ENCODE peak calls at places on chromosome 11, in four cellular contexts. One of them, this sample, is unnamed.

GRCh38 chr11:60657880-60658279 is 41.5 kb upstream of the MS4A8 start:
- DNase-seq in HCT116: no peak
- DNase-seq in PC-3: no peak
- DNase-seq in astrocyte: no peak
- DNase-seq in this sample: no peak

GRCh38 chr11:92296138-92296515 is 71.5 kb downstream of the FAT3 start:
- DNase-seq in HCT116: no peak
- DNase-seq in PC-3: peak
- DNase-seq in astrocyte: peak
- DNase-seq in this sample: no peak

GRCh38 chr11:44894217-44894617 is 56.5 kb downstream of the TP53I11 start:
- DNase-seq in HCT116: peak
- DNase-seq in PC-3: peak
- DNase-seq in astrocyte: peak
- DNase-seq in this sample: peak

GRCh38 chr11:94519478-94520084 is 7.3 kb downstream of the C11orf97 start:
- DNase-seq in HCT116: peak
- DNase-seq in PC-3: peak
- DNase-seq in astrocyte: no peak
- DNase-seq in this sample: no peak

GRCh38 chr11:100619484-100619883 is 67.6 kb upstream of the ARHGAP42 start:
- DNase-seq in HCT116: no peak
- DNase-seq in PC-3: peak
- DNase-seq in astrocyte: peak
- DNase-seq in this sample: no peak

GRCh38 chr11:74262725-74263124 is 48.7 kb downstream of the P4HA3 start:
- DNase-seq in HCT116: no peak
- DNase-seq in PC-3: no peak
- DNase-seq in astrocyte: no peak
- DNase-seq in this sample: no peak

GRCh38 chr11:121665211-121665838 is 212.6 kb upstream of the SORL1-AS1 start:
- DNase-seq in HCT116: no peak
- DNase-seq in PC-3: no peak
- DNase-seq in astrocyte: no peak
- DNase-seq in this sample: no peak

GRCh38 chr11:76005746-76006145 is 190.7 kb downstream of the UVRAG start:
- DNase-seq in HCT116: no peak
- DNase-seq in PC-3: peak
- DNase-seq in astrocyte: peak
- DNase-seq in this sample: no peak

GRCh38 chr11:10390375-10390774 is 64.7 kb upstream of the AMPD3 start:
- DNase-seq in HCT116: no peak
- DNase-seq in PC-3: peak
- DNase-seq in astrocyte: no peak
- DNase-seq in this sample: no peak

GRCh38 chr11:8932564-8933180 is at the start of gene C11orf16:
- DNase-seq in HCT116: no peak
- DNase-seq in PC-3: no peak
- DNase-seq in astrocyte: no peak
- DNase-seq in this sample: no peak

GRCh38 chr11:59187587-59187986 is 15.7 kb downstream of the DTX4 start:
- DNase-seq in HCT116: no peak
- DNase-seq in PC-3: no peak
- DNase-seq in astrocyte: no peak
- DNase-seq in this sample: no peak

GRCh38 chr11:68842427-68843051 is 823 bp upstream of the CPT1A start:
- DNase-seq in HCT116: no peak
- DNase-seq in PC-3: no peak
- DNase-seq in astrocyte: no peak
- DNase-seq in this sample: no peak

GRCh38 chr11:68841718-68842426 is at the start of gene CPT1A:
- DNase-seq in HCT116: no peak
- DNase-seq in PC-3: peak
- DNase-seq in astrocyte: peak
- DNase-seq in this sample: peak

GRCh38 chr11:68843703-68844312 is 2.1 kb upstream of the CPT1A start:
- DNase-seq in HCT116: peak
- DNase-seq in PC-3: peak
- DNase-seq in astrocyte: peak
- DNase-seq in this sample: peak

GRCh38 chr11:68844376-68844775 is 2.7 kb upstream of the CPT1A start:
- DNase-seq in HCT116: no peak
- DNase-seq in PC-3: no peak
- DNase-seq in astrocyte: no peak
- DNase-seq in this sample: no peak

GRCh38 chr11:68843052-68843561 is 1.4 kb upstream of the CPT1A start:
- DNase-seq in HCT116: no peak
- DNase-seq in PC-3: no peak
- DNase-seq in astrocyte: no peak
- DNase-seq in this sample: peak
- H3K9ac ChIP-seq in HCT116: no peak
- H3K9ac ChIP-seq in PC-3: no peak
- H3K9ac ChIP-seq in astrocyte: peak
- H3K9ac ChIP-seq in this sample: peak

DNA sequence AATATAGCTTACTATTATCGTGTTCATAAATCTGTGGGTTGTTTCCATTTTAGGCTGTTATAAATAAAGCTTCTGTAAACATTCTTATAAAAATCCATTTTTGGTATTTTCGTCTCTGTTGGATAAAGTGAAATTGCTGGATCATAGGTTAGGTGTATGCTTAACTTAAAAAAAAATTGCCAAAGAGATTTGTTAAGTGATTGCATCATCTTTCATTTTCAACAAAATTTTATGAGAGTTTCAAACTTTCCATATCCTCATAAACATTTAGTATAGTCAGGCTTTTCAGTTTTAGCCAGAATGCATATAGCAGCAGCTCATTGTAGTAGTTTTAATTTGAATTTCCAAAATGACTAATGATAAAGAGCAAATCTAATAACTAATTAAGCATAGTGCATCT is 146.7 kb upstream of the CNTN5 start:
- DNase-seq in HCT116: no peak
- DNase-seq in PC-3: no peak
- DNase-seq in astrocyte: no peak
- DNase-seq in this sample: no peak
- TF ChIP-seq EZH2 in HCT116: no peak
- TF ChIP-seq EZH2 in PC-3: no peak
- TF ChIP-seq EZH2 in astrocyte: no peak
- TF ChIP-seq EZH2 in this sample: no peak

GRCh38 chr11:123386746-123387510 is 43.1 kb upstream of the GRAMD1B start:
- DNase-seq in HCT116: no peak
- DNase-seq in PC-3: no peak
- DNase-seq in astrocyte: peak
- DNase-seq in this sample: no peak
- H3K9ac ChIP-seq in HCT116: no peak
- H3K9ac ChIP-seq in PC-3: no peak
- H3K9ac ChIP-seq in astrocyte: no peak
- H3K9ac ChIP-seq in this sample: no peak

GRCh38 chr11:64291746-64292457 is 800 bp downstream of the KCNK4 start:
- DNase-seq in HCT116: no peak
- DNase-seq in PC-3: no peak
- DNase-seq in astrocyte: no peak
- DNase-seq in this sample: no peak

GRCh38 chr11:64289011-64289564 is 2.0 kb upstream of the KCNK4 start:
- DNase-seq in HCT116: no peak
- DNase-seq in PC-3: no peak
- DNase-seq in astrocyte: no peak
- DNase-seq in this sample: no peak

GRCh38 chr11:64292458-64293254 is 1.6 kb downstream of the KCNK4 start:
- DNase-seq in HCT116: no peak
- DNase-seq in PC-3: no peak
- DNase-seq in astrocyte: no peak
- DNase-seq in this sample: no peak

GRCh38 chr11:64290352-64290751 is 750 bp upstream of the KCNK4 start:
- DNase-seq in HCT116: no peak
- DNase-seq in PC-3: no peak
- DNase-seq in astrocyte: no peak
- DNase-seq in this sample: no peak

GRCh38 chr11:64290894-64291745 is at the start of gene KCNK4:
- DNase-seq in HCT116: no peak
- DNase-seq in PC-3: no peak
- DNase-seq in astrocyte: no peak
- DNase-seq in this sample: no peak
- TF ChIP-seq EZH2 in HCT116: no peak
- TF ChIP-seq EZH2 in PC-3: no peak
- TF ChIP-seq EZH2 in astrocyte: peak
- TF ChIP-seq EZH2 in this sample: no peak

DNA sequence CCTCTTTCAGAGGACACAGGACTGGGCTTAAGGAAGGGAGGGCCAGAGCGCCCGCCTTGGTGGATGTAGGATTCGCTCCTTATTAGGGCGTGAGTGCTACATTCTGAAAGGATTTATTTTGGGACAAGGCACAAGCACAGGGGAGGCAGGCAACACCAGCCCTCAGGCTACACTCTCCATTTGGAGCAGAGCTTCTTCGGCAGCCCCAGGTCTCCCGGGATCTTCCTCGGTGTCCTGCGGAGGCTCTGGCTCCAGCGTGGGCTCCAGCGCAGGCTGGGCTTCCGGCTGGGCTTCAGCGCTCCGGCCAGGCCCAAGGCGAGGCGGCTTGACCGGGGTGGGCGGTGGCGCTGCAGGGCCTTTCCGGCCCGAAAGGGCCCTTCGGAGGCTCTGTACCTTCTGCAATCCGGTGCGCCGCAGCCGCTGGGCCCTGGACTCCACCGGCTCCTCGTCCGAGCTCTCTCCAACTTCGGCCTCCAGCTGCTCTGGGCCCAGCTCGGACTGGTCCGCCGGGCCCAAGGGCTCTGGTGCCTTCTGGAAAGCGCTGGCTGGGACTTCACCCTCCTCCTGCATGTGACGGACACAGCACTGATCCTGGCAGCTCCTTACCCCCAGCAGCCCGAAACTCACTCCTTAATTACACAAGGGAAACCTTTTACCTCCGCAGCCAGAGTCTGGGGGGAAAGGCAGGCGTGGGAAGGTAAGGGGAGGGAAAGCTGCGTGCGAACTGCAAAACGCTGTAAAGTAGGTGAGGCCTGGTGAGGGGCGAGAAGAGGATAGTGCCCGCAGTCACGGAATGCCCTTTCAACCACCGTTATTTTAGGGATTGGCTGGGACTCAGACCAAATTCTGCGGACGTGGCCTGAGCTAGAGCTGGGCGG is 1.1 kb downstream of the CAVIN3 start:
- DNase-seq in HCT116: no peak
- DNase-seq in PC-3: no peak
- DNase-seq in astrocyte: no peak
- DNase-seq in this sample: no peak
- H3K9ac ChIP-seq in HCT116: peak
- H3K9ac ChIP-seq in PC-3: no peak
- H3K9ac ChIP-seq in astrocyte: peak
- H3K9ac ChIP-seq in this sample: no peak

GRCh38 chr11:72240461-72241289 is 3.3 kb downstream of the PHOX2A start:
- DNase-seq in HCT116: no peak
- DNase-seq in PC-3: no peak
- DNase-seq in astrocyte: no peak
- DNase-seq in this sample: no peak
- TF ChIP-seq EZH2 in HCT116: no peak
- TF ChIP-seq EZH2 in PC-3: no peak
- TF ChIP-seq EZH2 in astrocyte: no peak
- TF ChIP-seq EZH2 in this sample: no peak

DNA sequence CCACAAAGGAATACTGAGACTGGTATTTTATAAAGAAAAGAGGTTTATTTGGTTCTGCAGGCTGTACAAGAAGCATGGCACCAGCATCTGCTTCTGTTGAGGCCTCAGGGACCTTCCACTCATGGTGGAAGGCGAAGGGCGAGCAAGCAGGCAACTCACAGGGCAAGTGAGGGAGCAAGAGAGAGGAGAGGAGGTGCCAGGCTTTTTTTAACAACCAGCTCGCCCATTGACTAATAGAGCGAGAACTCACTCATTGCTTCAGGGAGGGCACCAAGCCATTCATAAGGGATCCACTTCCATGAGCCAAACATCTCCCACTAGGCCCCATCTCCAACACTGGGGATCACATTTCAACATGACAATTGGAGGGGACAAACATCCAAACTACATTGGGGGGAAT is 1.2 kb downstream of the PTS start:
- DNase-seq in HCT116: no peak
- DNase-seq in PC-3: no peak
- DNase-seq in astrocyte: no peak
- DNase-seq in this sample: no peak
- H3K9ac ChIP-seq in HCT116: peak
- H3K9ac ChIP-seq in PC-3: peak
- H3K9ac ChIP-seq in astrocyte: peak
- H3K9ac ChIP-seq in this sample: peak

DNA sequence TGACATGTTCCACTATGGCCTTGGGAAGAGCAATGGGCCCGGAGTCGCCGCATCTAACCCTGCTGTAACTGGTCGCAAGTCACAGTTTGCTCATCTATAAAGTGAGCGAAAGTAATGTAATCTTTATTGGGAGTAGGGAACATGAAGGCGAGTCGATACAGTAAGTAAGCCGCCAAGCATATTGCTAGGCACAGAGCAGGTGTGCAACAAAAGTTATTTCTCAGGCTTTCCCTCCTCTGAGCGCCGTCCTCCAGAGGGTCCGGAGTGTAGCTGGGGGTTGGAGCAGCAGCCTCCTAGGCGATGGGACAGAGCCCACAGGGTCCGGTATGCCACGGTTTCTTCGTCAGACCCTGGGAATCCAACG is 343 bp upstream of the SPON1 start:
- DNase-seq in HCT116: no peak
- DNase-seq in PC-3: no peak
- DNase-seq in astrocyte: no peak
- DNase-seq in this sample: no peak
- TF ChIP-seq EZH2 in HCT116: no peak
- TF ChIP-seq EZH2 in PC-3: no peak
- TF ChIP-seq EZH2 in astrocyte: no peak
- TF ChIP-seq EZH2 in this sample: no peak

This sample was measured in DND-41.